ENCODE peak calls at places on chromosomes 2 and 18, in five cellular contexts. O, U, E, X and P are unnamed samples.

GRCh38 chr2:223532161-223532560 is 70.0 kb downstream of the SCG2 start:
- DNase-seq in O (no peak), U (no peak), E (no peak), X (no peak), P (no peak)

GRCh38 chr2:212021947-212022346 is 516.7 kb downstream of the ERBB4 start:
- DNase-seq in O (no peak), U (no peak), E (no peak), X (no peak), P (no peak)

GRCh38 chr18:50819027-50819726 is 639 bp downstream of the MRO start:
- DNase-seq in O (no peak), U (no peak), E (peak), X (no peak), P (peak)

GRCh38 chr2:191020742-191021381 is 6.9 kb upstream of the STAT1 start:
- DNase-seq in O (peak), U (no peak), E (no peak), X (peak), P (no peak)

GRCh38 chr18:58176915-58177717 is 133.1 kb downstream of the NEDD4L start:
- DNase-seq in O (no peak), U (peak), E (no peak), X (no peak), P (no peak)

GRCh38 chr2:227447606-227448005 is 24.4 kb upstream of the AGFG1 start:
- DNase-seq in O (no peak), U (peak), E (no peak), X (no peak), P (no peak)

GRCh38 chr18:79903071-79903635 is 48.3 kb downstream of the SLC66A2 start:
- DNase-seq in O (peak), U (no peak), E (no peak), X (no peak), P (no peak)

GRCh38 chr2:236568068-236568921 is 1.3 kb upstream of the ACKR3 start:
- DNase-seq in O (peak), U (peak), E (peak), X (no peak), P (peak)

GRCh38 chr2:147173186-147173575 is 671.6 kb upstream of the ACVR2A start:
- DNase-seq in O (no peak), U (no peak), E (no peak), X (no peak), P (no peak)

GRCh38 chr18:11407900-11408299 is 201.5 kb upstream of the SLC35G4 start:
- DNase-seq in O (no peak), U (no peak), E (no peak), X (no peak), P (no peak)

GRCh38 chr2:29281585-29281984 is 166.4 kb downstream of the CLIP4 start:
- DNase-seq in O (no peak), U (peak), E (peak), X (no peak), P (no peak)

GRCh38 chr2:133424876-133425275 is 143.4 kb downstream of the NCKAP5 start:
- DNase-seq in O (no peak), U (no peak), E (no peak), X (no peak), P (peak)

GRCh38 chr2:74100254-74101216 is 47.2 kb downstream of the BOLA3 start:
- DNase-seq in O (no peak), U (no peak), E (no peak), X (no peak), P (no peak)

GRCh38 chr18:58666176-58666575 is 5.1 kb upstream of the MALT1 start:
- DNase-seq in O (no peak), U (no peak), E (no peak), X (no peak), P (no peak)

GRCh38 chr18:78010363-78010762 is 760.7 kb downstream of the GALR1 start:
- DNase-seq in O (no peak), U (no peak), E (no peak), X (no peak), P (no peak)

GRCh38 chr2:10385501-10385900 is 62.6 kb downstream of the ODC1 start:
- DNase-seq in O (no peak), U (peak), E (no peak), X (no peak), P (no peak)

GRCh38 chr2:58448065-58448507 is 207.0 kb upstream of the FANCL start:
- DNase-seq in O (no peak), U (peak), E (no peak), X (peak), P (peak)